ENCODE peak calls at places on chromosomes 5 and 9, in six cellular contexts. L is activated T-cell treated with anti-CD3 and anti-CD28 coated beads for 1 hour; A is activated CD8-positive, alpha-beta memory T cell treated with anti-CD3 and anti-CD28 coated beads, Interleukin-2, amount 50 U/mL, for 48 hours; R is head of caudate nucleus; Y is non-pigmented ciliary epithelial cell; I is glutamatergic neuron. X is an unnamed sample.

GRCh38 chr9:69976165-69976564 is 67.5 kb upstream of the MAMDC2 start:
- DNase-seq in A (no peak), I (no peak), Y (peak; percentile 92), L (no peak), R (no peak), X (peak; percentile 37)

GRCh38 chr5:161432798-161433197 is 113.7 kb downstream of the GABRB2 start:
- DNase-seq in A (no peak), L (no peak), R (no peak), Y (no peak), I (no peak), X (no peak)

GRCh38 chr5:51382759-51383493 is at the start of gene ISL1:
- DNase-seq in Y (peak; percentile 28), L (no peak), A (no peak), R (peak; percentile 75), I (peak; percentile 90), X (no peak)

GRCh38 chr5:119328753-119329602 is 26.8 kb upstream of the TNFAIP8 start:
- DNase-seq in I (no peak), A (peak; percentile 77), L (peak; percentile 38), Y (no peak), R (no peak), X (no peak)

GRCh38 chr5:99320461-99320860 is 391.7 kb upstream of the CHD1 start:
- DNase-seq in L (no peak), A (no peak), R (no peak), I (no peak), Y (no peak), X (peak; percentile 50)

GRCh38 chr9:128072144-128073021 is 4.4 kb downstream of the SLC25A25 start:
- DNase-seq in A (no peak), L (peak; percentile 48), Y (no peak), I (no peak), R (no peak), X (no peak)

GRCh38 chr9:34554211-34555001 is 31.6 kb upstream of the ENHO start:
- DNase-seq in I (no peak), Y (no peak), L (no peak), A (no peak), R (no peak), X (peak; percentile 76)

GRCh38 chr9:137294091-137294683 is 7.9 kb downstream of the NRARP start:
- DNase-seq in Y (no peak), A (no peak), R (no peak), I (no peak), L (no peak), X (no peak)

GRCh38 chr5:112630246-112631009 is 107.3 kb upstream of the APC start:
- DNase-seq in A (no peak), R (no peak), L (no peak), Y (no peak), I (no peak), X (no peak)

GRCh38 chr5:64165500-64166200 is at the start of gene RNF180:
- DNase-seq in L (no peak), R (peak; percentile 71), I (peak; percentile 80), A (no peak), Y (no peak), X (peak; percentile 39)

GRCh38 chr9:29751220-29751619 is 2177.9 kb upstream of the C9orf72 start:
- DNase-seq in Y (no peak), L (no peak), A (no peak), R (no peak), I (no peak), X (no peak)